ENCODE peak calls at places on chromosome 5, in six cellular contexts. W is A549, L is endothelial cell of umbilical vein, U is K562, X is GM12878, N is HepG2. H is an unnamed sample.

GRCh38 chr5:149240354-149240998 is 31.2 kb upstream of the AFAP1L1 start:
- DNase-seq in W (no peak), L (no peak), U (no peak), X (no peak), N (no peak), H (peak)

GRCh38 chr5:178644826-178645545 is 18.1 kb upstream of the CLK4 start:
- DNase-seq in W (no peak), L (no peak), U (no peak), X (no peak), N (no peak), H (no peak)

GRCh38 chr5:18048449-18048848 is 414.2 kb downstream of the TAF11L14 start:
- DNase-seq in W (no peak), L (no peak), U (no peak), X (no peak), N (no peak), H (no peak)

GRCh38 chr5:78964889-78965288 is 20.2 kb downstream of the ARSB start:
- DNase-seq in W (peak), L (peak), U (no peak), X (no peak), N (peak), H (peak)

GRCh38 chr5:116506448-116506847 is 68.2 kb downstream of the SEMA6A start:
- DNase-seq in W (no peak), L (no peak), U (no peak), X (no peak), N (no peak), H (no peak)

GRCh38 chr5:79182141-79182540 is 53.8 kb upstream of the JMY start:
- DNase-seq in W (no peak), L (no peak), U (no peak), X (no peak), N (no peak), H (no peak)

GRCh38 chr5:154368041-154368800 is 77.6 kb upstream of the SAP30L start:
- DNase-seq in W (peak), L (peak), U (no peak), X (no peak), N (peak), H (no peak)

GRCh38 chr5:40518511-40518917 is 161.2 kb upstream of the PTGER4 start:
- DNase-seq in W (peak), L (no peak), U (no peak), X (no peak), N (no peak), H (no peak)

GRCh38 chr5:172564187-172564586 is 76.9 kb upstream of the NEURL1B start:
- DNase-seq in W (no peak), L (no peak), U (no peak), X (no peak), N (peak), H (no peak)

GRCh38 chr5:42423285-42424152 is at the start of gene GHR:
- DNase-seq in W (peak), L (peak), U (peak), X (no peak), N (peak), H (peak)

GRCh38 chr5:166823360-166823759 is 1468.1 kb upstream of the WWC1 start:
- DNase-seq in W (no peak), L (no peak), U (no peak), X (no peak), N (no peak), H (no peak)

GRCh38 chr5:109656829-109657228 is 32.9 kb upstream of the MAN2A1 start:
- DNase-seq in W (no peak), L (peak), U (peak), X (no peak), N (no peak), H (peak)

GRCh38 chr5:151075698-151076331 is 5.0 kb downstream of the TNIP1 start:
- DNase-seq in W (no peak), L (no peak), U (no peak), X (no peak), N (no peak), H (no peak)

GRCh38 chr5:35752012-35752411 is 104.7 kb upstream of the IL7R start:
- DNase-seq in W (no peak), L (no peak), U (no peak), X (no peak), N (no peak), H (no peak)

GRCh38 chr5:141508440-141508807 is 19.5 kb downstream of the PCDHGC5 start:
- DNase-seq in W (no peak), L (no peak), U (no peak), X (no peak), N (no peak), H (peak)

GRCh38 chr5:150945501-150945900 is 40.7 kb upstream of the ZNF300 start:
- DNase-seq in W (no peak), L (no peak), U (no peak), X (no peak), N (no peak), H (no peak)

GRCh38 chr5:56060276-56061110 is 65.7 kb upstream of the IL6ST start:
- DNase-seq in W (no peak), L (no peak), U (no peak), X (no peak), N (no peak), H (no peak)

GRCh38 chr5:150299571-150300327 is 3.0 kb downstream of the ARSI start:
- DNase-seq in W (no peak), L (no peak), U (no peak), X (no peak), N (no peak), H (no peak)

GRCh38 chr5:132052520-132052919 is 7.9 kb upstream of the IL3 start:
- DNase-seq in W (no peak), L (no peak), U (no peak), X (no peak), N (no peak), H (no peak)

GRCh38 chr5:132737982-132738770 is 830 bp upstream of the KIF3A start:
- DNase-seq in W (no peak), L (no peak), U (no peak), X (no peak), N (no peak), H (no peak)

GRCh38 chr5:76608833-76609232 is 14.4 kb downstream of the F2RL2 start:
- DNase-seq in W (no peak), L (peak), U (peak), X (no peak), N (no peak), H (peak)

GRCh38 chr5:142356318-142356715 is 31.5 kb upstream of the SPRY4 start:
- DNase-seq in W (no peak), L (no peak), U (no peak), X (no peak), N (no peak), H (no peak)

GRCh38 chr5:91219141-91219802 is 163.8 kb downstream of the ARRDC3 start:
- DNase-seq in W (peak), L (no peak), U (no peak), X (no peak), N (no peak), H (peak)

GRCh38 chr5:95620870-95621838 is 1.3 kb downstream of the GPR150 start:
- DNase-seq in W (peak), L (peak), U (no peak), X (no peak), N (no peak), H (peak)

GRCh38 chr5:110751902-110752762 is 13.3 kb downstream of the SLC25A46 start:
- DNase-seq in W (no peak), L (no peak), U (no peak), X (peak), N (no peak), H (no peak)

GRCh38 chr5:44974813-44975212 is 166.1 kb downstream of the MRPS30 start:
- DNase-seq in W (no peak), L (no peak), U (no peak), X (no peak), N (no peak), H (no peak)

GRCh38 chr5:43561346-43561745 is 4.5 kb upstream of the PAIP1 start:
- DNase-seq in W (no peak), L (no peak), U (no peak), X (no peak), N (no peak), H (peak)

GRCh38 chr5:90873033-90873517 is 314.5 kb downstream of the ADGRV1 start:
- DNase-seq in W (no peak), L (no peak), U (no peak), X (no peak), N (no peak), H (peak)

GRCh38 chr5:91072891-91073290 is 310.2 kb downstream of the ARRDC3 start:
- DNase-seq in W (no peak), L (no peak), U (no peak), X (no peak), N (no peak), H (no peak)

GRCh38 chr5:78360674-78361225 is 333 bp downstream of the SCAMP1 start:
- DNase-seq in W (peak), L (no peak), U (peak), X (no peak), N (no peak), H (no peak)

GRCh38 chr5:36373527-36374086 is 71.9 kb upstream of the RANBP3L start:
- DNase-seq in W (no peak), L (no peak), U (no peak), X (no peak), N (peak), H (peak)

GRCh38 chr5:142091922-142092321 is 16.7 kb upstream of the NDFIP1 start:
- DNase-seq in W (no peak), L (no peak), U (no peak), X (no peak), N (no peak), H (no peak)

GRCh38 chr5:170749911-170750431 is 33.6 kb upstream of the GABRP start:
- DNase-seq in W (no peak), L (no peak), U (no peak), X (no peak), N (no peak), H (no peak)

GRCh38 chr5:15222156-15222555 is 277.8 kb upstream of the FBXL7 start:
- DNase-seq in W (no peak), L (no peak), U (no peak), X (no peak), N (no peak), H (no peak)
- TF ChIP-seq MYC in W (no peak), L (no peak), U (no peak), X (no peak), N (no peak), H (no peak)

GRCh38 chr5:54743997-54744788 is 226.6 kb downstream of the SNX18 start:
- DNase-seq in W (no peak), L (peak), U (peak), X (peak), N (peak), H (peak)

GRCh38 chr5:54743581-54743980 is 226.0 kb downstream of the SNX18 start:
- DNase-seq in W (no peak), L (no peak), U (no peak), X (no peak), N (no peak), H (no peak)

GRCh38 chr5:54740141-54740540 is 222.6 kb downstream of the SNX18 start:
- DNase-seq in W (no peak), L (no peak), U (no peak), X (no peak), N (no peak), H (no peak)

GRCh38 chr5:54741711-54742110 is 224.2 kb downstream of the SNX18 start:
- DNase-seq in W (no peak), L (no peak), U (no peak), X (no peak), N (no peak), H (no peak)

DNA sequence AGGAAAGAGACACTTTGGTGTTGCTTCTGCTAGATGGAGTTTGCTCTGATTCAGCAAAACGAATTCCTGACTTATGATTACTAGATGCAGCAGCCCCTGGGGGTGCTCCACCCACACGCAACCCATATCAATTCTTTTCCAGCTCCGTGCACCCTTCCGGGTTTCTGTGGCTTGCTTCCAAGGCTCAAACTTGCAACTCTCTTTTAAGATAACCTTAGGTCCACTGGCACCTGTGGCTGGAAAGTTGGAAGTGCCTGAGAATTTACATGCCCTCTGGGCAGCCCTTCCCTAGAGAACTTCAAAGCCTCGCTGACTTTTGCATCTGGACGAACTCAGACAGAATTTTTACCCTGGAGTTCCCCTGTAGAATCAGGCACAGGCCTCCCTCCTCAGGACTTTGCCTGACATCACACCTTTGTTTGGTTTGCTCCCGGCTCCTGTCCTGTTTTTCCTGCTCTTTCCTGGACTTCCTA is 224.9 kb downstream of the SNX18 start:
- DNase-seq in W (peak), L (peak), U (peak), X (no peak), N (no peak), H (no peak)
- TF ChIP-seq MYC in W (no peak), L (no peak), U (no peak), X (no peak), N (no peak), H (no peak)

DNA sequence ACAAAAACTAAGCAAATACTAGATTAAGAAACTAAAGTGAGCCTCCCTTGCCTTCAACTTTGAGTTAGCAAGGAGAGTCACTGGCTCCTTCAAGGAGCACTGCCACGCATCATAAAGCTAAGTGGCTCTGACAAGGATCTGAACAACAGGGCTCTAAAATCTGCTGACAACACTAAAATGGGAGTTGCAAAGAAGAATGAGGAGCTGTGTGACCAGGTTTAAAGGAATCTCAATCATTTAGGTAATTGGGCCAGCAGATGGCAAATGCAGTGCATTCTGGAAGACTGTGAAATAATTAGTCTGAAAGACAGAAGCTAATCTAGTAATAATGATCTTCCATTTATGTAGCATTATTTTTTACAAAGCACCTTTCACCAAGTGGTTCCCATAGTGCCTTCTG is 297.0 kb upstream of the TAS2R1 start:
- DNase-seq in W (no peak), L (no peak), U (no peak), X (no peak), N (no peak), H (no peak)
- TF ChIP-seq MYC in W (no peak), L (no peak), U (no peak), X (no peak), N (no peak), H (no peak)

GRCh38 chr5:31153523-31153922 is 40.0 kb upstream of the CDH6 start:
- DNase-seq in W (no peak), L (no peak), U (no peak), X (no peak), N (no peak), H (peak)

GRCh38 chr5:31144364-31144763 is 49.1 kb upstream of the CDH6 start:
- DNase-seq in W (no peak), L (no peak), U (no peak), X (no peak), N (no peak), H (no peak)

DNA sequence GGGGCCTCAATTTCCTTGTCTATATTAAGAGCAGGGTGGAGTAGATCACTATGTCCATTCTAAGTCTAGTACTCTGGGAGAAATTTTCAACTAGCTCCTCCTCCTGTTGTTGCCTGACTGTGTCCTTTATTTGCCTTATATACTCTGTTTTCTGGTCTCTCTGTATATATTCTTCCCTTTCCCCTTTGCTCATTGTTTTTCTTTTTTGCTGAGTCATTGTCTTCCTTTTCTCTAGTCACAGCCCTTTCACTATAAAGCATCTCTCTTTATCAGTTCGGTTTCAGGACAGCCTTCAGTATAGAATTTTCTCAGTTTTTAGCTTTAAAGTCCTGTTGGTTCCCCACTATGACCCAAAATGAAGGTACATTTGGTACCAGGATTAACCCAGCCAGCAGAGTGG is 44.4 kb upstream of the CDH6 start:
- DNase-seq in W (no peak), L (no peak), U (no peak), X (no peak), N (no peak), H (peak)
- TF ChIP-seq MYC in W (no peak), L (no peak), U (no peak), X (no peak), N (no peak), H (no peak)

DNA sequence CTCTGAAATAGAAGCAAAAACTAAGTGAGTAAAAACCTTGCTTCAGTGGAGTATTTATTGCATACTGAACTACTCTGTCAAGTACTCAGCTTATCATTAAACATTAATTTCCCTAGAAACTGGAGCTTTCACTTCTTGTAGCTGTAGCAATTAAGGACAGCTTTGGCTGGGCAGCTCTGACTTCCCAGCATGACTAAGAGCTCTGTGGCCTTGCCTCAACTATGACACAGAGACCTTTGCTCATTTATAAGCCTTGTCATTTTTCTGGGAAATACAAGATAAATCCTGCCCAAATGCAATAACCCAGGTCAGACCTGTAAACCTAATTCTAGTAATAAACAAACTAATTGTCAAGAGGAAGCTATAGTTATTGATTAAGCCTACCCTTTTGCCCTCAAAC is 65.4 kb upstream of the STK32A start:
- DNase-seq in W (no peak), L (no peak), U (no peak), X (no peak), N (peak), H (no peak)
- TF ChIP-seq MYC in W (no peak), L (no peak), U (no peak), X (no peak), N (no peak), H (no peak)

GRCh38 chr5:140182075-140182709 is 7.2 kb downstream of the CYSTM1 start:
- DNase-seq in W (no peak), L (no peak), U (no peak), X (no peak), N (no peak), H (no peak)

GRCh38 chr5:140181525-140181924 is 6.5 kb downstream of the CYSTM1 start:
- DNase-seq in W (no peak), L (no peak), U (no peak), X (no peak), N (no peak), H (no peak)

GRCh38 chr5:140181002-140181483 is 6.1 kb downstream of the CYSTM1 start:
- DNase-seq in W (no peak), L (no peak), U (no peak), X (peak), N (peak), H (no peak)

GRCh38 chr5:140185409-140185808 is 10.4 kb downstream of the CYSTM1 start:
- DNase-seq in W (no peak), L (no peak), U (no peak), X (no peak), N (no peak), H (no peak)

GRCh38 chr5:140182803-140183367 is 7.9 kb downstream of the CYSTM1 start:
- DNase-seq in W (no peak), L (peak), U (peak), X (no peak), N (no peak), H (peak)
- TF ChIP-seq MYC in W (no peak), L (no peak), U (no peak), X (no peak), N (no peak), H (no peak)

GRCh38 chr5:126445502-126446174 is 22.4 kb downstream of the GRAMD2B start:
- DNase-seq in W (no peak), L (no peak), U (no peak), X (no peak), N (no peak), H (no peak)

GRCh38 chr5:126448720-126449119 is 25.5 kb downstream of the GRAMD2B start:
- DNase-seq in W (no peak), L (no peak), U (no peak), X (no peak), N (no peak), H (no peak)

GRCh38 chr5:126444137-126444536 is 20.9 kb downstream of the GRAMD2B start:
- DNase-seq in W (no peak), L (no peak), U (no peak), X (no peak), N (no peak), H (no peak)

GRCh38 chr5:126449751-126450271 is 26.6 kb downstream of the GRAMD2B start:
- DNase-seq in W (no peak), L (peak), U (peak), X (peak), N (no peak), H (no peak)

GRCh38 chr5:126446498-126447224 is 23.5 kb downstream of the GRAMD2B start:
- DNase-seq in W (no peak), L (no peak), U (no peak), X (no peak), N (no peak), H (no peak)
- TF ChIP-seq MYC in W (no peak), L (no peak), U (no peak), X (no peak), N (no peak), H (no peak)

GRCh38 chr5:124318661-124319060 is 427.8 kb downstream of the ZNF608 start:
- DNase-seq in W (no peak), L (no peak), U (no peak), X (no peak), N (no peak), H (no peak)
- TF ChIP-seq MYC in W (no peak), L (no peak), U (no peak), X (no peak), N (no peak), H (no peak)

GRCh38 chr5:93349613-93350012 is 231.4 kb downstream of the NR2F1-AS1 start:
- DNase-seq in W (no peak), L (peak), U (no peak), X (no peak), N (no peak), H (no peak)
- TF ChIP-seq MYC in W (no peak), L (no peak), U (no peak), X (no peak), N (no peak), H (no peak)

DNA sequence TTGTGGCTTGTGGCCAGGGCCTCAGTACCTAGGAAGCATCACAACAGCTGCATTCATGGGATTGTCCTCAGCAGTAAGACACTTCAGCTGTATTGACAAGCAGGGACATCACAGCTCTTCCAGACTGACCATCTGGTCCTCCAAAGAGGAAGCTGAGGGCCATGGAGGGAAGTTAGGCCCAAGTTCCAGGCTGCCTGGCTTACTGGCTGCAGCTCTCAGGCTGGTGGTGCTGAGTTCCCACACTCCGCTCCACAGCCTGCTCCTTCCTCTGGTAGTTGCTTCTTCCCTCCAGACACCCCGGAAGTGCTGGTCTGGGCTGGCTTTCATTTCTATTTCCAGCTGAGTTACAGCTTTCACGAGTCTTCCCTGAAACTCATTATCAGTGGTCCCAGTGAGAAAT is 5.7 kb upstream of the STING1 start:
- DNase-seq in W (no peak), L (no peak), U (no peak), X (no peak), N (no peak), H (peak)
- TF ChIP-seq MYC in W (no peak), L (no peak), U (no peak), X (no peak), N (no peak), H (no peak)

H was measured in NB4.